ENCODE peak calls at places on chromosomes 6 and 20, in seven cellular contexts. W is EL; K is effector CD4-positive, alpha-beta T cell; A is 8988T; Y is NCI-H1436 treated with DMSO at 0.1 percent for 48 hours; N is stimulated activated CD8-positive, alpha-beta memory T cell treated with anti-CD3 and anti-CD28 coated beads, Interleukin-4, amount 100 ng/mL, for 24 hours; L is AG09319. X is an unnamed sample.

GRCh38 chr20:21981607-21982344 is 276.3 kb downstream of the PAX1 start:
- DNase-seq in A (no peak), Y (no peak), N (no peak), K (no peak), L (no peak), W (no peak), X (no peak)

GRCh38 chr6:137471951-137472350 is 22.2 kb downstream of the OLIG3 start:
- DNase-seq in K (no peak), W (no peak), N (no peak), Y (peak), L (no peak), A (no peak), X (no peak)

GRCh38 chr20:973785-974194 is 28.3 kb downstream of the RSPO4 start:
- DNase-seq in W (peak), L (no peak), K (no peak), N (no peak), Y (no peak), A (no peak), X (peak)

GRCh38 chr20:20014659-20015058 is 2.5 kb upstream of the NAA20 start:
- DNase-seq in N (no peak), A (no peak), W (no peak), L (no peak), K (no peak), Y (no peak), X (no peak)

GRCh38 chr6:89346433-89346832 is 6.1 kb downstream of the UBE2J1 start:
- DNase-seq in L (no peak), K (no peak), N (no peak), W (peak), Y (no peak), A (no peak), X (no peak)

GRCh38 chr6:152983637-152984386 is 971 bp upstream of the FBXO5 start:
- DNase-seq in Y (peak), W (peak), N (peak), A (no peak), L (peak), K (peak), X (no peak)

GRCh38 chr6:148905111-148905870 is 158.5 kb downstream of the UST start:
- DNase-seq in W (no peak), K (no peak), N (no peak), Y (no peak), A (no peak), L (no peak), X (no peak)

GRCh38 chr20:10228330-10228729 is 9.7 kb downstream of the SNAP25 start:
- DNase-seq in N (no peak), Y (no peak), K (no peak), L (no peak), W (no peak), A (no peak), X (no peak)

GRCh38 chr6:63295553-63295952 is 24.2 kb downstream of the LGSN start:
- DNase-seq in L (no peak), K (no peak), N (no peak), A (no peak), Y (no peak), W (no peak), X (no peak)

GRCh38 chr20:48763183-48764030 is 64.4 kb downstream of the PREX1 start:
- DNase-seq in A (no peak), K (no peak), N (no peak), L (no peak), Y (no peak), W (no peak), X (no peak)

GRCh38 chr6:138959521-138959920 is 28.5 kb downstream of the REPS1 start:
- DNase-seq in L (no peak), N (no peak), W (no peak), Y (no peak), A (no peak), K (no peak), X (no peak)

GRCh38 chr20:20582733-20583132 is 129.7 kb downstream of the RALGAPA2 start:
- DNase-seq in L (no peak), Y (no peak), W (no peak), K (no peak), A (no peak), N (no peak), X (no peak)

GRCh38 chr6:111984081-111984480 is 69.8 kb upstream of the CCN6 start:
- DNase-seq in W (no peak), N (no peak), A (no peak), L (no peak), K (no peak), Y (no peak), X (no peak)

GRCh38 chr6:121435444-121436069 is at the start of gene GJA1:
- DNase-seq in K (no peak), L (peak), W (peak), N (no peak), Y (no peak), A (no peak), X (no peak)

X was measured in iPS DF 6.9.